ENCODE peak calls at places on chromosomes 1 and 21, in eight cellular contexts. One of them, this sample, is unnamed.

GRCh38 chr21:46129846-46130651 is 25.3 kb downstream of the FTCD start:
- DNase-seq in dorsolateral prefrontal cortex: no peak
- DNase-seq in osteocyte: no peak
- DNase-seq in stomach: no peak
- DNase-seq in type B pancreatic cell: no peak
- DNase-seq in brain microvascular endothelial cell: no peak
- DNase-seq in Panc1: no peak
- DNase-seq in GM20000: no peak
- DNase-seq in this sample: no peak

GRCh38 chr1:165241321-165241720 is 115.2 kb downstream of the LMX1A start:
- DNase-seq in dorsolateral prefrontal cortex: no peak
- DNase-seq in osteocyte: no peak
- DNase-seq in stomach: no peak
- DNase-seq in type B pancreatic cell: no peak
- DNase-seq in brain microvascular endothelial cell: no peak
- DNase-seq in Panc1: no peak
- DNase-seq in GM20000: no peak
- DNase-seq in this sample: no peak

GRCh38 chr1:230507671-230508407 is 81.7 kb upstream of the PGBD5 start:
- DNase-seq in dorsolateral prefrontal cortex: peak
- DNase-seq in osteocyte: no peak
- DNase-seq in stomach: peak
- DNase-seq in type B pancreatic cell: no peak
- DNase-seq in brain microvascular endothelial cell: no peak
- DNase-seq in Panc1: no peak
- DNase-seq in GM20000: no peak
- DNase-seq in this sample: no peak

GRCh38 chr1:81662913-81663526 is 137.7 kb upstream of the ADGRL2 start:
- DNase-seq in dorsolateral prefrontal cortex: no peak
- DNase-seq in osteocyte: no peak
- DNase-seq in stomach: no peak
- DNase-seq in type B pancreatic cell: no peak
- DNase-seq in brain microvascular endothelial cell: no peak
- DNase-seq in Panc1: no peak
- DNase-seq in GM20000: no peak
- DNase-seq in this sample: no peak

GRCh38 chr1:94924967-94925366 is 1.9 kb downstream of the CNN3 start:
- DNase-seq in dorsolateral prefrontal cortex: no peak
- DNase-seq in osteocyte: no peak
- DNase-seq in stomach: no peak
- DNase-seq in type B pancreatic cell: no peak
- DNase-seq in brain microvascular endothelial cell: no peak
- DNase-seq in Panc1: no peak
- DNase-seq in GM20000: no peak
- DNase-seq in this sample: no peak

GRCh38 chr21:38297193-38297592 is 40.4 kb downstream of the KCNJ15 start:
- DNase-seq in dorsolateral prefrontal cortex: no peak
- DNase-seq in osteocyte: no peak
- DNase-seq in stomach: no peak
- DNase-seq in type B pancreatic cell: no peak
- DNase-seq in brain microvascular endothelial cell: peak
- DNase-seq in Panc1: no peak
- DNase-seq in GM20000: no peak
- DNase-seq in this sample: no peak

GRCh38 chr21:25518491-25518911 is 88.8 kb downstream of the MRPL39 start:
- DNase-seq in dorsolateral prefrontal cortex: no peak
- DNase-seq in osteocyte: no peak
- DNase-seq in stomach: no peak
- DNase-seq in type B pancreatic cell: no peak
- DNase-seq in brain microvascular endothelial cell: no peak
- DNase-seq in Panc1: no peak
- DNase-seq in GM20000: no peak
- DNase-seq in this sample: no peak

GRCh38 chr1:98388431-98388830 is 273.1 kb upstream of the SNX7 start:
- DNase-seq in dorsolateral prefrontal cortex: no peak
- DNase-seq in osteocyte: no peak
- DNase-seq in stomach: no peak
- DNase-seq in type B pancreatic cell: no peak
- DNase-seq in brain microvascular endothelial cell: peak
- DNase-seq in Panc1: no peak
- DNase-seq in GM20000: no peak
- DNase-seq in this sample: no peak

GRCh38 chr1:229203030-229203751 is 67.7 kb upstream of the RAB4A start:
- DNase-seq in dorsolateral prefrontal cortex: no peak
- DNase-seq in osteocyte: peak
- DNase-seq in stomach: no peak
- DNase-seq in type B pancreatic cell: no peak
- DNase-seq in brain microvascular endothelial cell: peak
- DNase-seq in Panc1: no peak
- DNase-seq in GM20000: no peak
- DNase-seq in this sample: peak

GRCh38 chr1:36796101-36796590 is 238.2 kb downstream of the GRIK3 start:
- DNase-seq in dorsolateral prefrontal cortex: no peak
- DNase-seq in osteocyte: no peak
- DNase-seq in stomach: no peak
- DNase-seq in type B pancreatic cell: no peak
- DNase-seq in brain microvascular endothelial cell: no peak
- DNase-seq in Panc1: no peak
- DNase-seq in GM20000: no peak
- DNase-seq in this sample: no peak

GRCh38 chr1:29639741-29640427 is 403.6 kb downstream of the PTPRU start:
- DNase-seq in dorsolateral prefrontal cortex: no peak
- DNase-seq in osteocyte: peak
- DNase-seq in stomach: no peak
- DNase-seq in type B pancreatic cell: peak
- DNase-seq in brain microvascular endothelial cell: peak
- DNase-seq in Panc1: no peak
- DNase-seq in GM20000: no peak
- DNase-seq in this sample: no peak

GRCh38 chr1:234987415-234988159 is 141.1 kb downstream of the TOMM20 start:
- DNase-seq in dorsolateral prefrontal cortex: no peak
- DNase-seq in osteocyte: peak
- DNase-seq in stomach: peak
- DNase-seq in type B pancreatic cell: no peak
- DNase-seq in brain microvascular endothelial cell: peak
- DNase-seq in Panc1: no peak
- DNase-seq in GM20000: peak
- DNase-seq in this sample: peak

GRCh38 chr1:183570451-183570850 is 19.8 kb downstream of the NCF2 start:
- DNase-seq in dorsolateral prefrontal cortex: no peak
- DNase-seq in osteocyte: no peak
- DNase-seq in stomach: no peak
- DNase-seq in type B pancreatic cell: no peak
- DNase-seq in brain microvascular endothelial cell: no peak
- DNase-seq in Panc1: no peak
- DNase-seq in GM20000: no peak
- DNase-seq in this sample: no peak

GRCh38 chr1:32724678-32725594 is 22.4 kb upstream of the SYNC start:
- DNase-seq in dorsolateral prefrontal cortex: no peak
- DNase-seq in osteocyte: peak
- DNase-seq in stomach: peak
- DNase-seq in type B pancreatic cell: no peak
- DNase-seq in brain microvascular endothelial cell: peak
- DNase-seq in Panc1: no peak
- DNase-seq in GM20000: no peak
- DNase-seq in this sample: no peak

GRCh38 chr1:231885209-231885854 is 258.7 kb downstream of the DISC1 start:
- DNase-seq in dorsolateral prefrontal cortex: no peak
- DNase-seq in osteocyte: no peak
- DNase-seq in stomach: no peak
- DNase-seq in type B pancreatic cell: no peak
- DNase-seq in brain microvascular endothelial cell: peak
- DNase-seq in Panc1: no peak
- DNase-seq in GM20000: no peak
- DNase-seq in this sample: no peak

GRCh38 chr1:107862064-107862463 is 102.9 kb downstream of the VAV3 start:
- DNase-seq in dorsolateral prefrontal cortex: no peak
- DNase-seq in osteocyte: no peak
- DNase-seq in stomach: no peak
- DNase-seq in type B pancreatic cell: no peak
- DNase-seq in brain microvascular endothelial cell: no peak
- DNase-seq in Panc1: no peak
- DNase-seq in GM20000: no peak
- DNase-seq in this sample: no peak

DNA sequence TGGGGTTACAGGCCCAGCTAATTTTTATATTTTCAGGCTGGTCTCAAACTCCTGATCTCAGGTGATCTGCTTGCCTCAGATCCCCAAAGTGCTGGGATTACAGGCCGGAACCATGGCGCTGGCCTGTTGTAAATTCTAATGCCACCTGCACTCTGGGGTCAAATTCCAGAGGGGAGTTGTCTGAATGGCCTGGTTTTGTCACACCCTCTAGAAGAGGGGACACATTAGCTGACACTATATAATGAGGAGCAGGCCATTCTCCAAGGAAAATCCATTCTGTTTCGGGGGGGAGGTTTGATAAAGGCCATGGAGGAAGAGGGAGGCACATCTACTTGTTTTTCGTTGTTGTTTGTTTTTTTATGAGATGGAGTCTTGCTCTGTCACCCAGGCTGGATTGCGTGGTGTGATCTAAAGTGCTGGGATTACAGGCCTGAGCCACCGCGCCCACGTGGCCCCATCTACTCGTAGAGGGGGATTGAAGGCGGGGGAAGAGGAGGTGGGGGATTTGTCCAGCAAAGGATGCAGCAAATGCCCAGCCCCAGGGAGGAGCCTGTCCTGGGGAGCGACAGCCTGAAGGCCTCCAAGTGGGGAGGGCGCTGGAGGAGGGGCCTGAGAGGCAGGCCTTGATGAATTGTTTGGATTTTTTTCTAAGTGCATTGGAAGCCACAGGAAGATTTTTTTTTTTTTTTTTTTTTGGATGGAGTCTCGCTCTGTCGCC is 78.4 kb upstream of the SLC45A1 start:
- DNase-seq in dorsolateral prefrontal cortex: no peak
- DNase-seq in osteocyte: no peak
- DNase-seq in stomach: peak
- DNase-seq in type B pancreatic cell: no peak
- DNase-seq in brain microvascular endothelial cell: peak
- DNase-seq in Panc1: no peak
- DNase-seq in GM20000: no peak
- DNase-seq in this sample: peak
- TF ChIP-seq CTCF in dorsolateral prefrontal cortex: no peak
- TF ChIP-seq CTCF in osteocyte: no peak
- TF ChIP-seq CTCF in stomach: no peak
- TF ChIP-seq CTCF in type B pancreatic cell: no peak
- TF ChIP-seq CTCF in brain microvascular endothelial cell: no peak
- TF ChIP-seq CTCF in Panc1: no peak
- TF ChIP-seq CTCF in GM20000: no peak
- TF ChIP-seq CTCF in this sample: no peak

GRCh38 chr1:6082430-6082971 is 36.8 kb downstream of the KCNAB2 start:
- DNase-seq in dorsolateral prefrontal cortex: no peak
- DNase-seq in osteocyte: no peak
- DNase-seq in stomach: no peak
- DNase-seq in type B pancreatic cell: no peak
- DNase-seq in brain microvascular endothelial cell: no peak
- DNase-seq in Panc1: no peak
- DNase-seq in GM20000: no peak
- DNase-seq in this sample: no peak

GRCh38 chr1:6077919-6078318 is 32.2 kb downstream of the KCNAB2 start:
- DNase-seq in dorsolateral prefrontal cortex: no peak
- DNase-seq in osteocyte: no peak
- DNase-seq in stomach: no peak
- DNase-seq in type B pancreatic cell: no peak
- DNase-seq in brain microvascular endothelial cell: no peak
- DNase-seq in Panc1: no peak
- DNase-seq in GM20000: no peak
- DNase-seq in this sample: no peak

GRCh38 chr1:6083385-6083784 is 37.7 kb downstream of the KCNAB2 start:
- DNase-seq in dorsolateral prefrontal cortex: no peak
- DNase-seq in osteocyte: no peak
- DNase-seq in stomach: no peak
- DNase-seq in type B pancreatic cell: no peak
- DNase-seq in brain microvascular endothelial cell: no peak
- DNase-seq in Panc1: no peak
- DNase-seq in GM20000: no peak
- DNase-seq in this sample: no peak

GRCh38 chr1:6081901-6082300 is 36.2 kb downstream of the KCNAB2 start:
- DNase-seq in dorsolateral prefrontal cortex: no peak
- DNase-seq in osteocyte: no peak
- DNase-seq in stomach: no peak
- DNase-seq in type B pancreatic cell: no peak
- DNase-seq in brain microvascular endothelial cell: no peak
- DNase-seq in Panc1: no peak
- DNase-seq in GM20000: no peak
- DNase-seq in this sample: no peak

GRCh38 chr1:6080469-6080868 is 34.8 kb downstream of the KCNAB2 start:
- DNase-seq in dorsolateral prefrontal cortex: peak
- DNase-seq in osteocyte: no peak
- DNase-seq in stomach: no peak
- DNase-seq in type B pancreatic cell: no peak
- DNase-seq in brain microvascular endothelial cell: no peak
- DNase-seq in Panc1: no peak
- DNase-seq in GM20000: no peak
- DNase-seq in this sample: no peak
- TF ChIP-seq CTCF in dorsolateral prefrontal cortex: peak
- TF ChIP-seq CTCF in osteocyte: no peak
- TF ChIP-seq CTCF in stomach: no peak
- TF ChIP-seq CTCF in type B pancreatic cell: no peak
- TF ChIP-seq CTCF in brain microvascular endothelial cell: peak
- TF ChIP-seq CTCF in Panc1: no peak
- TF ChIP-seq CTCF in GM20000: no peak
- TF ChIP-seq CTCF in this sample: no peak

DNA sequence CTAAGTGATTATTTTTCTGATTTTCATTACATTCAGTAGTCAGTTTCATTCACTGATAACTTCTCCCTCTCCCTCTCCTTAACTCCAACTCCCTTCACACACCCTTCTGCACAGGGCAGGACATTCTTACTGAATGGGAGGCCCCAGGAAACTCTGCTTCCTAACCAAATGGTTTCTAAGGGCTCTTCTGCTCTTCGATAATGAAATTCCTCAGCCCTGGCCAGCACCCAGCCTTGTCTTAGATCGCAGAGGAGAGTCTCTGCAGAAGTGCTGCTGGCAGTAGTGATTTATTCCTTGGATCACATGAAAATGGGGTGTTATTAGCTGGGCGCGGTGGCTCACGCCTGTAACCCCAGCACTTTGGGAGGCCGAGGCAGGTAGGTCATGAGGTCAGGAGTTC is 16.4 kb downstream of the PLEKHM2 start:
- DNase-seq in dorsolateral prefrontal cortex: no peak
- DNase-seq in osteocyte: no peak
- DNase-seq in stomach: no peak
- DNase-seq in type B pancreatic cell: no peak
- DNase-seq in brain microvascular endothelial cell: no peak
- DNase-seq in Panc1: no peak
- DNase-seq in GM20000: no peak
- DNase-seq in this sample: no peak
- TF ChIP-seq CTCF in dorsolateral prefrontal cortex: no peak
- TF ChIP-seq CTCF in osteocyte: no peak
- TF ChIP-seq CTCF in stomach: no peak
- TF ChIP-seq CTCF in type B pancreatic cell: no peak
- TF ChIP-seq CTCF in brain microvascular endothelial cell: no peak
- TF ChIP-seq CTCF in Panc1: no peak
- TF ChIP-seq CTCF in GM20000: no peak
- TF ChIP-seq CTCF in this sample: no peak

GRCh38 chr1:189708674-189709073 is 769.0 kb downstream of the BRINP3 start:
- DNase-seq in dorsolateral prefrontal cortex: no peak
- DNase-seq in osteocyte: no peak
- DNase-seq in stomach: no peak
- DNase-seq in type B pancreatic cell: no peak
- DNase-seq in brain microvascular endothelial cell: no peak
- DNase-seq in Panc1: no peak
- DNase-seq in GM20000: no peak
- DNase-seq in this sample: no peak
- TF ChIP-seq CTCF in dorsolateral prefrontal cortex: no peak
- TF ChIP-seq CTCF in osteocyte: peak
- TF ChIP-seq CTCF in stomach: no peak
- TF ChIP-seq CTCF in type B pancreatic cell: peak
- TF ChIP-seq CTCF in brain microvascular endothelial cell: peak
- TF ChIP-seq CTCF in Panc1: peak
- TF ChIP-seq CTCF in GM20000: no peak
- TF ChIP-seq CTCF in this sample: no peak